ENCODE peak calls at places on chromosome 17, in ten cellular contexts. One of them, this sample, is unnamed.

GRCh38 chr17:69864531-69864930 is 210.5 kb upstream of the KCNJ16 start:
- DNase-seq in T-helper 1 cell: no peak
- DNase-seq in stimulated activated naive B cell treated with anti-CD40 and anti-IgM and Interleukin-4, amounts not matched to agents 10 μg/mL and 1 μg/mL and 100 μg/mL, for 72 hours: no peak
- DNase-seq in GM12878: no peak
- DNase-seq in substantia nigra: no peak
- DNase-seq in left colon: no peak
- DNase-seq in NCI-H345: no peak
- DNase-seq in pancreas: no peak
- DNase-seq in iris pigment epithelial cell: no peak
- DNase-seq in neural crest cell: no peak
- DNase-seq in this sample: no peak

GRCh38 chr17:32626371-32626770 is 139.6 kb downstream of the CDK5R1 start:
- DNase-seq in GM12878: no peak
- DNase-seq in substantia nigra: no peak
- DNase-seq in pancreas: no peak
- DNase-seq in left colon: no peak
- DNase-seq in neural crest cell: no peak
- DNase-seq in T-helper 1 cell: no peak
- DNase-seq in iris pigment epithelial cell: no peak
- DNase-seq in NCI-H345: peak; percentile 74
- DNase-seq in stimulated activated naive B cell treated with anti-CD40 and anti-IgM and Interleukin-4, amounts not matched to agents 10 μg/mL and 1 μg/mL and 100 μg/mL, for 72 hours: no peak
- DNase-seq in this sample: no peak

GRCh38 chr17:3447625-3448024 is 14.0 kb upstream of the OR1E2 start:
- DNase-seq in GM12878: no peak
- DNase-seq in NCI-H345: no peak
- DNase-seq in left colon: no peak
- DNase-seq in substantia nigra: no peak
- DNase-seq in T-helper 1 cell: no peak
- DNase-seq in pancreas: no peak
- DNase-seq in iris pigment epithelial cell: peak; percentile 8
- DNase-seq in stimulated activated naive B cell treated with anti-CD40 and anti-IgM and Interleukin-4, amounts not matched to agents 10 μg/mL and 1 μg/mL and 100 μg/mL, for 72 hours: no peak
- DNase-seq in neural crest cell: no peak
- DNase-seq in this sample: no peak

GRCh38 chr17:34837796-34838195 is 123.5 kb downstream of the CCT6B start:
- DNase-seq in pancreas: no peak
- DNase-seq in left colon: no peak
- DNase-seq in stimulated activated naive B cell treated with anti-CD40 and anti-IgM and Interleukin-4, amounts not matched to agents 10 μg/mL and 1 μg/mL and 100 μg/mL, for 72 hours: no peak
- DNase-seq in substantia nigra: no peak
- DNase-seq in iris pigment epithelial cell: no peak
- DNase-seq in GM12878: no peak
- DNase-seq in neural crest cell: no peak
- DNase-seq in NCI-H345: no peak
- DNase-seq in T-helper 1 cell: no peak
- DNase-seq in this sample: no peak

GRCh38 chr17:40107266-40107980 is 7.0 kb upstream of the NR1D1 start:
- DNase-seq in substantia nigra: no peak
- DNase-seq in left colon: peak; percentile 22
- DNase-seq in iris pigment epithelial cell: peak; percentile 37
- DNase-seq in GM12878: no peak
- DNase-seq in neural crest cell: no peak
- DNase-seq in T-helper 1 cell: no peak
- DNase-seq in stimulated activated naive B cell treated with anti-CD40 and anti-IgM and Interleukin-4, amounts not matched to agents 10 μg/mL and 1 μg/mL and 100 μg/mL, for 72 hours: no peak
- DNase-seq in pancreas: no peak
- DNase-seq in NCI-H345: no peak
- DNase-seq in this sample: no peak

GRCh38 chr17:40028595-40028994 is 13.4 kb downstream of the CSF3 start:
- DNase-seq in stimulated activated naive B cell treated with anti-CD40 and anti-IgM and Interleukin-4, amounts not matched to agents 10 μg/mL and 1 μg/mL and 100 μg/mL, for 72 hours: no peak
- DNase-seq in NCI-H345: no peak
- DNase-seq in left colon: no peak
- DNase-seq in substantia nigra: no peak
- DNase-seq in iris pigment epithelial cell: no peak
- DNase-seq in pancreas: no peak
- DNase-seq in GM12878: no peak
- DNase-seq in T-helper 1 cell: no peak
- DNase-seq in neural crest cell: no peak
- DNase-seq in this sample: no peak

GRCh38 chr17:77666480-77666879 is 292.0 kb upstream of the TNRC6C start:
- DNase-seq in GM12878: no peak
- DNase-seq in T-helper 1 cell: no peak
- DNase-seq in neural crest cell: no peak
- DNase-seq in stimulated activated naive B cell treated with anti-CD40 and anti-IgM and Interleukin-4, amounts not matched to agents 10 μg/mL and 1 μg/mL and 100 μg/mL, for 72 hours: no peak
- DNase-seq in substantia nigra: no peak
- DNase-seq in NCI-H345: no peak
- DNase-seq in left colon: no peak
- DNase-seq in iris pigment epithelial cell: no peak
- DNase-seq in pancreas: no peak
- DNase-seq in this sample: no peak

GRCh38 chr17:28895794-28896447 is 1.6 kb downstream of the FLOT2 start:
- DNase-seq in substantia nigra: no peak
- DNase-seq in T-helper 1 cell: no peak
- DNase-seq in neural crest cell: no peak
- DNase-seq in stimulated activated naive B cell treated with anti-CD40 and anti-IgM and Interleukin-4, amounts not matched to agents 10 μg/mL and 1 μg/mL and 100 μg/mL, for 72 hours: no peak
- DNase-seq in iris pigment epithelial cell: no peak
- DNase-seq in GM12878: no peak
- DNase-seq in pancreas: no peak
- DNase-seq in NCI-H345: no peak
- DNase-seq in left colon: no peak
- DNase-seq in this sample: no peak

GRCh38 chr17:82475458-82475857 is 16.9 kb downstream of the NARF start:
- DNase-seq in left colon: no peak
- DNase-seq in iris pigment epithelial cell: peak; percentile 20
- DNase-seq in NCI-H345: no peak
- DNase-seq in GM12878: no peak
- DNase-seq in T-helper 1 cell: no peak
- DNase-seq in neural crest cell: no peak
- DNase-seq in stimulated activated naive B cell treated with anti-CD40 and anti-IgM and Interleukin-4, amounts not matched to agents 10 μg/mL and 1 μg/mL and 100 μg/mL, for 72 hours: no peak
- DNase-seq in substantia nigra: no peak
- DNase-seq in pancreas: no peak
- DNase-seq in this sample: no peak